ENCODE peak calls at places on chromosome 11, in six cellular contexts. M, B, W, V, D and F are unnamed samples.

GRCh38 chr11:78869293-78869692 is 294.6 kb upstream of the NARS2 start:
- DNase-seq in M (no peak), B (no peak), W (no peak), V (no peak), D (no peak), F (no peak)

GRCh38 chr11:87871071-87871470 is 304.2 kb downstream of the RAB38 start:
- DNase-seq in M (no peak), B (no peak), W (no peak), V (no peak), D (no peak), F (no peak)

GRCh38 chr11:87019582-87020271 is 18.0 kb upstream of the TMEM135 start:
- DNase-seq in M (no peak), B (no peak), W (no peak), V (no peak), D (no peak), F (no peak)

GRCh38 chr11:60890696-60891095 is 15.7 kb downstream of the PRPF19 start:
- DNase-seq in M (no peak), B (no peak), W (no peak), V (no peak), D (no peak), F (no peak)

GRCh38 chr11:132072044-132072879 is 701.8 kb downstream of the NTM start:
- DNase-seq in M (no peak), B (no peak), W (no peak), V (no peak), D (peak; percentile 99), F (no peak)

GRCh38 chr11:1650918-1651262 is 21.3 kb downstream of the KRTAP5-5 start:
- DNase-seq in M (no peak), B (no peak), W (no peak), V (no peak), D (no peak), F (no peak)

GRCh38 chr11:93604276-93604675 is 57.2 kb upstream of the CEP295 start:
- DNase-seq in M (no peak), B (no peak), W (no peak), V (no peak), D (no peak), F (no peak)

GRCh38 chr11:82927264-82927880 is 25.8 kb downstream of the DDIAS start:
- DNase-seq in M (no peak), B (peak; percentile 74), W (no peak), V (peak; percentile 50), D (peak; percentile 60), F (peak; percentile 56)

GRCh38 chr11:35715649-35716048 is 53.1 kb downstream of the TRIM44 start:
- DNase-seq in M (no peak), B (peak; percentile 45), W (no peak), V (no peak), D (no peak), F (no peak)

GRCh38 chr11:69234171-69234570 is 59.8 kb upstream of the MYEOV start:
- DNase-seq in M (no peak), B (no peak), W (no peak), V (no peak), D (no peak), F (no peak)

GRCh38 chr11:65418431-65418680 is 4.2 kb upstream of the NEAT1 start:
- DNase-seq in M (no peak), B (peak; percentile 62), W (no peak), V (no peak), D (no peak), F (no peak)

GRCh38 chr11:96390403-96390830 is 604 bp downstream of the JRKL start:
- DNase-seq in M (no peak), B (no peak), W (no peak), V (no peak), D (no peak), F (no peak)

GRCh38 chr11:1749020-1749758 is 1.2 kb downstream of the IFITM10 start:
- DNase-seq in M (no peak), B (no peak), W (peak; percentile 70), V (no peak), D (peak; percentile 60), F (no peak)

GRCh38 chr11:131099013-131099412 is 182.7 kb upstream of the SNX19 start:
- DNase-seq in M (no peak), B (no peak), W (no peak), V (no peak), D (no peak), F (no peak)

GRCh38 chr11:36333897-36334296 is 37.8 kb downstream of the PRR5L start:
- DNase-seq in M (no peak), B (peak; percentile 30), W (no peak), V (no peak), D (peak; percentile 75), F (no peak)

GRCh38 chr11:130175898-130176297 is 16.3 kb downstream of the ST14 start:
- DNase-seq in M (no peak), B (peak; percentile 19), W (no peak), V (no peak), D (no peak), F (no peak)

GRCh38 chr11:64250875-64251721 is at the start of gene PLCB3:
- DNase-seq in M (no peak), B (peak; percentile 63), W (peak; percentile 82), V (peak; percentile 56), D (peak; percentile 50), F (peak; percentile 67)

GRCh38 chr11:924406-925157 is 1.1 kb upstream of the AP2A2 start:
- DNase-seq in M (no peak), B (no peak), W (no peak), V (no peak), D (no peak), F (no peak)

GRCh38 chr11:5289696-5290095 is 12.1 kb downstream of the OR51B4 start:
- DNase-seq in M (no peak), B (no peak), W (no peak), V (no peak), D (no peak), F (no peak)

GRCh38 chr11:61587951-61588695 is 7.2 kb upstream of the SYT7 start:
- DNase-seq in M (no peak), B (peak; percentile 12), W (peak; percentile 86), V (peak; percentile 53), D (no peak), F (peak; percentile 42)

GRCh38 chr11:77003954-77004353 is 30.2 kb upstream of the B3GNT6 start:
- DNase-seq in M (no peak), B (no peak), W (no peak), V (no peak), D (peak; percentile 6), F (no peak)

GRCh38 chr11:122189259-122189658 is 73.2 kb upstream of the BLID start:
- DNase-seq in M (no peak), B (no peak), W (no peak), V (no peak), D (peak; percentile 97), F (no peak)

GRCh38 chr11:115660072-115660805 is 156.0 kb upstream of the CADM1 start:
- DNase-seq in M (no peak), B (no peak), W (no peak), V (no peak), D (peak; percentile 78), F (no peak)

GRCh38 chr11:126163779-126164178 is 47.7 kb downstream of the RPUSD4 start:
- DNase-seq in M (no peak), B (no peak), W (no peak), V (no peak), D (no peak), F (no peak)

GRCh38 chr11:26276798-26277424 is 55.0 kb upstream of the ANO3 start:
- DNase-seq in M (no peak), B (peak; percentile 66), W (no peak), V (peak; percentile 61), D (peak; percentile 37), F (peak; percentile 56)

GRCh38 chr11:68946416-68947090 is 34.2 kb downstream of the MRGPRD start:
- DNase-seq in M (no peak), B (no peak), W (no peak), V (no peak), D (peak; percentile 79), F (no peak)

GRCh38 chr11:118398797-118399564 is 2.4 kb upstream of the ATP5MG start:
- DNase-seq in M (no peak), B (peak; percentile 75), W (no peak), V (no peak), D (no peak), F (peak; percentile 80)

GRCh38 chr11:83583953-83584352 is 297.8 kb upstream of the CCDC90B start:
- DNase-seq in M (no peak), B (peak; percentile 69), W (no peak), V (no peak), D (peak; percentile 35), F (no peak)

GRCh38 chr11:5204787-5205186 is 4.3 kb upstream of the OR51V1 start:
- DNase-seq in M (no peak), B (peak; percentile 48), W (no peak), V (no peak), D (peak; percentile 67), F (no peak)

GRCh38 chr11:66011239-66011784 is 496 bp upstream of the CST6 start:
- DNase-seq in M (no peak), B (no peak), W (peak; percentile 83), V (no peak), D (peak; percentile 46), F (no peak)

GRCh38 chr11:96459751-96460150 is 69.9 kb downstream of the JRKL start:
- DNase-seq in M (no peak), B (no peak), W (no peak), V (no peak), D (no peak), F (no peak)

GRCh38 chr11:79088967-79089366 is 351.9 kb downstream of the TENM4 start:
- DNase-seq in M (no peak), B (no peak), W (no peak), V (no peak), D (no peak), F (no peak)

GRCh38 chr11:71339178-71339881 is 87.0 kb upstream of the SHANK2 start:
- DNase-seq in M (no peak), B (no peak), W (peak; percentile 51), V (no peak), D (no peak), F (no peak)

GRCh38 chr11:103016031-103016430 is 60.5 kb upstream of the MMP13 start:
- DNase-seq in M (no peak), B (no peak), W (no peak), V (no peak), D (no peak), F (no peak)